ENCODE peak calls at places on chromosomes 4 and X, in four cellular contexts. Z, C, G and U are unnamed samples. For H3K4me1, the result is how much of the 10 kb centered on the place peaks cover.

GRCh38 chr4:148076964-148077363 is 345.1 kb downstream of the ARHGAP10 start:
- DNase-seq in Z (no peak), C (peak), G (no peak), U (no peak)

GRCh38 chr4:174429701-174430100 is 92.6 kb downstream of the HPGD start:
- DNase-seq in Z (no peak), C (peak), G (no peak), U (no peak)

GRCh38 chr4:163558539-163559044 is 64.1 kb downstream of the TMA16 start:
- DNase-seq in Z (no peak), C (no peak), G (no peak), U (no peak)

GRCh38 chrX:153772608-153773217 is 8.1 kb upstream of the SRPK3 start:
- DNase-seq in Z (no peak), C (no peak), G (no peak), U (no peak)

GRCh38 chr4:151599876-151600275 is 160.9 kb downstream of the GATB start:
- DNase-seq in Z (no peak), C (no peak), G (no peak), U (no peak)

GRCh38 chr4:29972121-29972520 is 748.0 kb upstream of the PCDH7 start:
- DNase-seq in Z (no peak), C (peak), G (no peak), U (no peak)

GRCh38 chrX:2934715-2935363 is 5.7 kb upstream of the ARSD start:
- DNase-seq in Z (no peak), C (no peak), G (no peak), U (no peak)

GRCh38 chr4:53813991-53814390 is 222.7 kb upstream of the LNX1 start:
- DNase-seq in Z (no peak), C (no peak), G (no peak), U (no peak)

GRCh38 chr4:98663226-98664006 is 5.0 kb upstream of the TSPAN5 start:
- DNase-seq in Z (no peak), C (no peak), G (no peak), U (no peak)

GRCh38 chr4:146212781-146213180 is 1.6 kb upstream of the REELD1 start:
- DNase-seq in Z (no peak), C (no peak), G (no peak), U (no peak)

GRCh38 chr4:134780244-134780643 is 578.7 kb upstream of the PABPC4L start:
- DNase-seq in Z (no peak), C (no peak), G (no peak), U (no peak)

GRCh38 chr4:119039779-119040178 is 95.9 kb upstream of the MYOZ2 start:
- DNase-seq in Z (peak), C (no peak), G (no peak), U (peak)

GRCh38 chr4:52173470-52174055 is 122.5 kb downstream of the SPATA18 start:
- DNase-seq in Z (no peak), C (no peak), G (no peak), U (no peak)

GRCh38 chr4:101037249-101037648 is 310.1 kb downstream of the PPP3CA start:
- DNase-seq in Z (no peak), C (no peak), G (no peak), U (no peak)

GRCh38 chrX:154373340-154374306 is 811 bp downstream of the FLNA start:
- DNase-seq in Z (peak), C (peak), G (peak), U (peak)

GRCh38 chrX:100748133-100748532 is 16.2 kb upstream of the SYTL4 start:
- DNase-seq in Z (no peak), C (no peak), G (no peak), U (no peak)

GRCh38 chrX:69988955-69989394 is 60.8 kb downstream of the AWAT2 start:
- DNase-seq in Z (no peak), C (no peak), G (no peak), U (no peak)

GRCh38 chr4:89024051-89024675 is 32.8 kb downstream of the FAM13A start:
- DNase-seq in Z (peak), C (peak), G (peak), U (peak)

GRCh38 chr4:17497890-17498523 is 13.9 kb downstream of the QDPR start:
- DNase-seq in Z (no peak), C (no peak), G (no peak), U (no peak)

GRCh38 chr4:76354517-76355473 is 48.3 kb downstream of the STBD1 start:
- DNase-seq in Z (no peak), C (no peak), G (no peak), U (no peak)

GRCh38 chr4:70657326-70657725 is 9.0 kb downstream of the JCHAIN start:
- DNase-seq in Z (no peak), C (no peak), G (no peak), U (no peak)

GRCh38 chrX:3820170-3820569 is 106.7 kb upstream of the PRKX start:
- DNase-seq in Z (no peak), C (peak), G (no peak), U (no peak)

GRCh38 chrX:40105791-40106676 is 8.3 kb upstream of the BCOR start:
- DNase-seq in Z (peak), C (no peak), G (peak), U (peak)

GRCh38 chrX:72107320-72107719 is 24.4 kb downstream of the RTL5 start:
- DNase-seq in Z (no peak), C (no peak), G (no peak), U (peak)

GRCh38 chrX:154378059-154378798 is 866 bp upstream of the EMD start:
- DNase-seq in Z (no peak), C (no peak), G (no peak), U (peak)

GRCh38 chrX:135389717-135390116 is 32.0 kb upstream of the SMIM10L2A start:
- DNase-seq in Z (no peak), C (no peak), G (no peak), U (no peak)

GRCh38 chr4:134313591-134313990 is 112.0 kb upstream of the PABPC4L start:
- DNase-seq in Z (no peak), C (peak), G (no peak), U (no peak)

GRCh38 chr4:184232212-184232611 is 14.5 kb upstream of the ENPP6 start:
- DNase-seq in Z (no peak), C (no peak), G (no peak), U (no peak)

DNA sequence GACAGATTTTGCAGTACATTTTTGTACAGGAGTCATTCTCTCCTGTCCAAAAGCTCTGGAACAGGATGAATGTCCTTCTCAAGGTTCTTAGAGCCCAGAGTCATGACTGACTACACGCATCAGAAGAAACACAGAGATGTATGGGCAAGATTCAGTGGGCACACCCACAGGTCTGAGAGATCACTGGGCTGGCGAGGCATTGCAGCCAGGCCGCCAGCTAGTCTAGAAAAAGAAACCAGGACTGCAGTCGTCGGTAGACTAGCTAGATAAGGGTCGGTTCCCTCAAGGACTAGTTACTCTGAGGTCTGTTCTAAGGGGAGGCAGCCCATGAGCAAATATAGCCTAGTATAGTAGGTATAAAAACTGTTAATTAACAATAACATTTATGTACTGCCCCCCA is 19.8 kb downstream of the GBA3 start:
- DNase-seq in Z (no peak), C (no peak), G (no peak), U (no peak)
- H3K4me3 ChIP-seq in Z (no peak), C (no peak), G (no peak), U (no peak)

GRCh38 chrX:65686246-65686645 is 18.8 kb downstream of the MSN start:
- DNase-seq in Z (no peak), C (no peak), G (no peak), U (no peak)

GRCh38 chrX:65679071-65679540 is 11.7 kb downstream of the MSN start:
- DNase-seq in Z (no peak), C (peak), G (no peak), U (no peak)

GRCh38 chrX:65685112-65685511 is 17.7 kb downstream of the MSN start:
- DNase-seq in Z (no peak), C (no peak), G (no peak), U (no peak)

GRCh38 chrX:65677954-65678469 is 10.6 kb downstream of the MSN start:
- DNase-seq in Z (no peak), C (peak), G (no peak), U (no peak)

GRCh38 chrX:65681810-65682209 is 14.4 kb downstream of the MSN start:
- DNase-seq in Z (no peak), C (no peak), G (no peak), U (no peak)
- H3K4me1 ChIP-seq in Z (under half), C (under half), G (under half), U (under half)

DNA sequence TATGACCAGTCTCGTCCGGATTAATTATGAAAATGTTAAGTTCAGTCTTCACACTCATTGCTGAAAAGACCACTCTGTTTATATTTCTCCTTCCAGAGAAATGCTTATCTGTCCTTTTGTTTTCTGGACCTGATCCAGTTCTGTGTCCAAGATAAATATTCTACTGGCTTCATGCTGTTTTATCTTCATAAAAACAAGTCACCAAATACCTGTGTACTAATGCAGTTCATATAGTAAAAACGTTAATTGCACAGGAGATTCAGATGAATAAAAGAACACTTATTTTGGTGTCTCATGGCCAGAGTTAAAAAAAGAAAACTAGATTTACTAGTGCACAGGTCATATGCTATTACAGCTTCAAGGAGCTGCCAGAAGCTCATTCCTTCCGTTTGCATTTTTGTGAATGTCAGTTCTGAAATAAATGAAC is 17.3 kb downstream of the FNIP2 start:
- DNase-seq in Z (no peak), C (peak), G (no peak), U (no peak)
- H3K4me3 ChIP-seq in Z (no peak), C (no peak), G (no peak), U (no peak)

DNA sequence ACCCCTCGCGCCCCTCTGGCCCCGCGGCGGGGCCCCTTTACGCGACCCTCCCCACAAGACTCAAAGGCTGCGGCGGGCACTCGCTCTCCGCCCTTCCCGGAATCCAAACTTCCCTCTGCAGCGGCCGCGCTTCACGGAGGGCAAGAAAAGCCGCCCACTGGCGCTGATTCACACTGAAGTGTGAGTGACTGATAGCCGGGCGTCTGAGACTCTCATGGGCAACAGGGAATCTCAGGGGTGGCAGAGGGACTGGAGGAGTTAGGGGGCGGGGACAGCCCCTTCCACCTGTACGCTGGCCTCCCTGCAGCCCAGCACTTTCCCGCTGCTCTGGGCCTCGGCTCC is 664 bp downstream of the SH3BP2 start:
- DNase-seq in Z (peak), C (peak), G (no peak), U (peak)
- H3K4me1 ChIP-seq in Z (under half), C (under half), G (under half), U (under half)

DNA sequence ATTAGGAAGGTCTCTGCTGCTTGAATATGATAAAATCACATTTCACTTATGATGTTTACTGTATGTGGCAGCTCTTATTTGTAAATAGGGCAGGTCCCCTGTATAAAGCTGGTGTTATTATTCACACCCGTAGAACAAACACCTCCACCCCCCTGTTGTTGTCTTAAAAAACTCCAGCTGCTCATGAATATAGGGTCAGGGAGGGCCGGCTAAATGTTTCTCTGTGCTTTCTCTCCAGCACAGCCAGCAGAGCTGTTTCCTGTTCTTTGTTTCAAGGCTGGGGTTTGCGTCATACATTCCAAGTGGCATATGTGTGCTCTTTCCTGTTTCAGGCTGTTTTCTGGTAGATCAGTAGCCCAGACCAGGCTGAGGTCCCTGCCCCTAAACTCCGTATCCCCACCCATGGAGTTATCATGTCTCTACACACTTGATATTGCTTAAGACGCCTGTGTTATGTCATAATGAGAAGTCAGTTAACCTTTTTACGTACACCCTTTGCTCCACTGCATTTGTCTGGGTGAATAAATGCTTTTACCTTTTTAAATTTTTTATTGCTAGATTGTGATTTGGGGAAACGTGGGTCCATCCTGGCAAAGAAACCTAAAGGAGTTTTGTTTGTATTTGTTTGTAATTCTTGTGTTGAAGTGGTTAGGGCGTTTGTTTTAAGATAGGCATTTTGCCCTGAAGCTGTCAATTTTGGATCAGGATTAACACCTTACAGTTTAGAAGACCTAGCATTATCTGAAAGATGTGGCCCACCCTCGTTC is 3.2 kb downstream of the KLF3 start:
- DNase-seq in Z (peak), C (peak), G (peak), U (peak)
- H3K4me3 ChIP-seq in Z (peak), C (peak), G (peak), U (peak)

DNA sequence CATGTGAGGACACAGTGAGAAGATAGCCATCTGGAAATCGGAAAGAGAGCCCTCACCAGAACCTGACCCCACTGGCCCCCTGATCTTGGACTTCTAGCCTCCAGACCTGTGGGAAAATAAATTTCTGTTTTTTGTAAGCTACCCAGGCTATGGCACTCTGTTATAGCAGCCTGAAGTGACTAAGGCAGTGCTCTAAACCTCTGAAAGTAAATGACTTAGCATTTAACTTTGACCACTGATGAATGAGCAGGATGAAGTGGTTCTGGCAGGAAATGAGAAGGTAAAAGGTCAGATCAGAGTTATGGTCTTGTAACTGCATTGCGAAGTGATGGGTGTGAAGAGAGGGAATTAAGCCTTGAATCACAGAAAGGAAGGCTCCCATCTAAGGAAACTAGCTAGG is 17.0 kb downstream of the GPAT3 start:
- DNase-seq in Z (no peak), C (peak), G (no peak), U (no peak)
- H3K4me1 ChIP-seq in Z (under half), C (under half), G (under half), U (under half)